ENCODE peak calls at places on chromosome X, in six cellular contexts. B, F, D, W, X and R are unnamed samples.
A peak's percentile ranks its signal among the peaks of the same experiment; 100 is the strongest.

GRCh38 chrX:120761810-120762209 is 113.9 kb downstream of the CT47B1 start:
- DNase-seq in B (no peak), W (no peak), X (peak; percentile 7), F (no peak), D (no peak), R (no peak)

GRCh38 chrX:46327229-46328081 is 217.8 kb downstream of the ZNF674 start:
- DNase-seq in X (peak; percentile 92), W (peak; percentile 68), D (no peak), F (no peak), B (peak; percentile 69), R (no peak)

GRCh38 chrX:111719426-111720210 is 38.6 kb downstream of the ALG13 start:
- DNase-seq in X (no peak), F (no peak), W (peak; percentile 1), D (no peak), B (no peak), R (peak; percentile 12)

GRCh38 chrX:155997436-155997835 is at the start of gene IL9R:
- DNase-seq in F (peak; percentile 19), W (no peak), D (peak; percentile 15), B (no peak), X (no peak), R (peak; percentile 70)

GRCh38 chrX:20218809-20219505 is 47.8 kb downstream of the RPS6KA3 start:
- DNase-seq in F (peak; percentile 11), X (no peak), B (peak; percentile 5), W (peak; percentile 81), D (no peak), R (no peak)

GRCh38 chrX:105701310-105702052 is 120.9 kb upstream of the NRK start:
- DNase-seq in X (no peak), W (no peak), D (no peak), F (no peak), B (no peak), R (peak; percentile 0)

GRCh38 chrX:1453390-1453783 is 678 bp upstream of the ASMTL start:
- DNase-seq in F (no peak), B (peak; percentile 60), D (no peak), W (no peak), X (no peak), R (no peak)

GRCh38 chrX:151938172-151938571 is 25.5 kb downstream of the MAGEA4 start:
- DNase-seq in W (no peak), B (no peak), X (no peak), F (no peak), D (no peak), R (no peak)

GRCh38 chrX:2841511-2841910 is 12.8 kb downstream of the GYG2 start:
- DNase-seq in F (no peak), W (no peak), X (no peak), D (no peak), B (no peak), R (no peak)

GRCh38 chrX:7074135-7074907 is 73.2 kb upstream of the STS start:
- DNase-seq in D (no peak), X (no peak), W (no peak), F (no peak), B (no peak), R (no peak)

GRCh38 chrX:15646543-15646942 is 18.1 kb downstream of the CLTRN start:
- DNase-seq in W (no peak), F (no peak), X (no peak), D (no peak), B (no peak), R (no peak)

GRCh38 chrX:8500203-8500602 is 35.6 kb downstream of the VCX3B start:
- DNase-seq in B (no peak), F (no peak), W (no peak), D (no peak), X (no peak), R (no peak)

GRCh38 chrX:9952313-9952712 is 14.8 kb upstream of the CLDN34 start:
- DNase-seq in F (no peak), W (no peak), D (no peak), X (peak; percentile 31), B (no peak), R (no peak)

GRCh38 chrX:46381630-46382029 is 163.6 kb downstream of the ZNF674 start:
- DNase-seq in D (peak; percentile 4), X (peak; percentile 6), W (peak; percentile 24), B (no peak), F (peak; percentile 5), R (peak; percentile 46)

GRCh38 chrX:34631826-34632225 is 25.3 kb downstream of the TMEM47 start:
- DNase-seq in B (no peak), X (no peak), F (no peak), W (peak; percentile 69), D (no peak), R (no peak)

GRCh38 chrX:107537815-107538214 is 88.4 kb downstream of the FRMPD3 start:
- DNase-seq in X (peak; percentile 16), W (peak; percentile 29), D (no peak), F (peak; percentile 38), B (peak; percentile 21), R (peak; percentile 59)

GRCh38 chrX:24023972-24024664 is 2.9 kb downstream of the KLHL15 start:
- DNase-seq in X (no peak), W (peak; percentile 49), D (no peak), F (no peak), B (no peak), R (peak; percentile 37)

GRCh38 chrX:133497356-133497755 is 82.1 kb upstream of the GPC4 start:
- DNase-seq in W (no peak), X (no peak), D (no peak), F (no peak), B (no peak), R (no peak)
- TF ChIP-seq MYC in W (no peak), X (no peak), D (no peak), F (no peak), B (no peak), R (no peak)

GRCh38 chrX:47518105-47518504 is 35.1 kb upstream of the ZNF41 start:
- DNase-seq in F (no peak), X (peak; percentile 18), D (no peak), W (no peak), B (no peak), R (peak; percentile 23)
- TF ChIP-seq CTCF in F (no peak), X (no peak), D (no peak), W (no peak), B (no peak), R (no peak)

DNA sequence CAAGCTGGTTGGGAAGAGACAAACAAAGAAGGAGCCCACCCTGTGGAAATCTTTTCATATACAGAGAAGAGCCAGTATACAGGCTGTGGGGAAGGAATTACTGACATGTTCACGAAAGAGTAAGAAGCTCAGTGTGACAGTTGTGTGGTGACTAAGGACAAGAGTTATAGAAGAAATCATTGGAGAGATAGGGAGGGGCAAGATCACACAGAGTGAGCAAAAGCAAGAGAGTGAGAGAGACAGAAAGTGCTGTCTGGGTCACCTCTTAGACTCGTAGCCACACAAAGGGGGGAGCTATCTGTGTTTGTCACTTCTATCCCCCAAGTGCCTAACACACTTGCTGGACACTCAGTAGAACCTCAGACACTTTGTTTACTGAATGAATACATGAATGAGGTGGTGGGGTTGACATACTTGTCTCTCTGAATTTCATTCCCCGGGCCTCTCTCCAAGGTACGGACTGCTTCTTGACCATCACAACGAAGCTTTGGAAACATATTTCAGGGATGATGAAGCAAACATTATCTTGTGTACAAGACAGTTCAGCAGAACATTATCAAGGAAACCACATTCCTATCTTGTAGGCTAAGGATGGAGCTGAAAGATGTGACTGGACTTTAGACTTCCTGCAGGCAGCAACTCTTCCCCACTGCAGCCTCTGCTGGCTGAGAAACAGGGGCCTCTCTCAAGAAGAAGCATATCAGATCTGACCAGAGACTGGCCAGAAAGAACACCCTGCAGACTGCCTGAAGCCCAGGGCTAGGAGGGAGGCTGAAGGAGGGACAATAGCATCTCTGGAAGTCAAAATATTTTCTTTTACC is 168.2 kb downstream of the AMELX start:
- DNase-seq in X (no peak), D (no peak), F (peak; percentile 34), B (no peak), W (peak; percentile 51), R (no peak)
- H3K4me3 ChIP-seq in X (no peak overlapping the region), D (no peak overlapping the region), F (peak overlapping the region; percentile 17), B (no peak overlapping the region), W (no peak overlapping the region), R (no peak overlapping the region)

GRCh38 chrX:39262641-39263040 is 461.4 kb downstream of the MID1IP1 start:
- DNase-seq in B (no peak), D (no peak), F (no peak), W (peak; percentile 7), X (no peak), R (no peak)

GRCh38 chrX:39263946-39264483 is 462.8 kb downstream of the MID1IP1 start:
- DNase-seq in B (no peak), D (no peak), X (no peak), F (no peak), W (no peak), R (no peak)

GRCh38 chrX:39258331-39258730 is 457.1 kb downstream of the MID1IP1 start:
- DNase-seq in B (no peak), W (no peak), F (peak; percentile 5), D (no peak), X (no peak), R (no peak)

GRCh38 chrX:39260965-39261364 is 459.7 kb downstream of the MID1IP1 start:
- DNase-seq in X (no peak), B (no peak), F (peak; percentile 8), W (no peak), D (no peak), R (peak; percentile 1)

DNA sequence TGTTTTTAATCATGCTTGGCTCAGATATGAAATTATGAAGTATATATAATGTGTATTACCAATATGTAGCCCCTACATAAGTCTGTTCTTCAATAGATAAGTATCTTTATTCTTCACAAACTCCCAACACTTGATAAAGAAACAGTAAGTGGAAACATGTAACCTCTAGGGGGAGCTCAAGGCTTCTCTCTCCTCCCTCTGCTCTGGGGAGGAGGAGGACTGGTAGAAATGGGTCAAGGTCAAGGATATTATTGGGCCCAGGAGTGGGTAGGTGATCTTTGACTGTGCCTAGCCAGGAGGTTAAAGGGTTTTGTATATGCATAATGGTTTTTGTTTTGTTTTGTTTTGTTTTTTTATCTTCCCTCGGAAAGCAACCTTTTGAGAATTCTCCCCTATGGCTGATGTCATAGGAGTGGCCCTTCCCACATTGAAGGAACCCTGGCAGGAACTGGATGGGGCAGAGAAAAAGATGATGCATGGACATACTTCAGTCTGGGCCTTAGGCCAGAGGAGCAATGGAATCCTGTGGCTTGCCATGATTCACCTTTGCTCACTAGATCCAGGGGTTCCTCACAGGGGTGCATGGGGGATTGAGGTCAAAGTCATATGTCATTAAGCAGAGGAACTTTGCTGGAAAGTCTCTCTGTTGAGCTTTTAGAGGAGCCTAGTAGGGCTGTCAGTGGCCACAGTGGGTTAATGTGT is 460.3 kb downstream of the MID1IP1 start:
- DNase-seq in D (no peak), W (peak; percentile 53), X (peak; percentile 0), B (peak; percentile 1), F (peak; percentile 39), R (peak; percentile 49)
- TF ChIP-seq MYC in D (no peak), W (no peak), X (no peak), B (no peak), F (no peak), R (no peak)

DNA sequence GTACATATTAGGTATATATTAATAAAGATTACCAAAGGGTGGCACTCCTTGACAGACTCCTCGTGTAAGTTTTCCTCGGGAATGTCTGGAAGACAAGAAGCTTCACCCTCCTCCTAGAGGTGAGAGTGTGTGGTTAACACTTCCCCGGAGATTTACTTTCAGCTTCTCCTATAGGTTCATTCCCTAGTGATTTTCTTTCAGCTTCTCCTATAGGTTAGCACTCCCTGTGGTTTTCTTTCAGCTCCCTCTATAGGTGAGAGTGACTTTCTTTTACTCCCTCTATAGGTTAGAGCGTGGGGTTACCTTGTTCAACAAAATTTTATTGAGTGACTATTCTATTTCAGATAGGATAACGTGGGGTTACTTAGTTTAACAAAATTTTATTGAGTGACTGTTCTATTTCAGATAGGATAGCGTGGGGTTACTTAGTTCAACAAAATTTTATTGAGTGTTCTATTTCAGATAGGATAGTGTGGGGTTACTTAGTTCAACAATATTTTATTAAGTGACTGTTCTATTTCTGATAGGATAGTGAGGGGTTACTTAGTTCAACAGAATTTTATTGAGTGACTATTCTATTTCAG is 106.0 kb upstream of the PLAC1 start:
- DNase-seq in W (peak; percentile 41), F (peak; percentile 73), B (peak; percentile 72), D (no peak), X (peak; percentile 64), R (peak; percentile 60)
- TF ChIP-seq CTCF in W (peak; percentile 13), F (peak; percentile 92), B (peak; percentile 32), D (peak; percentile 25), X (peak; percentile 29), R (peak; percentile 28)